ENCODE peak calls at places on chromosomes 1 and 21, in eight cellular contexts. S is uterus; B is AG04450; G is adrenal gland; E is right atrium auricular region; D is cardiac muscle cell; J is CD8-positive, alpha-beta memory T cell; Y is prostate gland. C is an unnamed sample.
A peak's percentile ranks its signal among the peaks of the same experiment; 100 is the strongest.

GRCh38 chr1:67748630-67749029 is 63.6 kb downstream of the GADD45A start:
- DNase-seq in S (no peak), B (no peak), D (peak; percentile 83), J (no peak), G (no peak), Y (no peak), E (no peak), C (no peak)

GRCh38 chr1:22824975-22825374 is 114.3 kb downstream of the EPHB2 start:
- DNase-seq in B (no peak), G (no peak), D (no peak), J (no peak), Y (no peak), S (no peak), E (no peak), C (no peak)

GRCh38 chr1:205791568-205792180 is 16.4 kb upstream of the RAB29 start:
- DNase-seq in Y (peak; percentile 61), E (no peak), J (peak; percentile 38), S (peak; percentile 65), G (peak; percentile 88), B (no peak), D (peak; percentile 64), C (peak; percentile 76)

GRCh38 chr1:87744763-87745162 is 416.1 kb downstream of the LMO4 start:
- DNase-seq in G (no peak), S (no peak), B (no peak), E (no peak), D (no peak), J (no peak), Y (no peak), C (no peak)

GRCh38 chr1:43358121-43358745 is 548 bp upstream of the CDC20 start:
- DNase-seq in S (no peak), G (no peak), D (no peak), J (no peak), Y (no peak), B (no peak), E (no peak), C (no peak)

GRCh38 chr1:66296901-66297300 is 237.1 kb upstream of the SGIP1 start:
- DNase-seq in J (no peak), E (no peak), B (no peak), Y (no peak), S (no peak), D (peak; percentile 42), G (no peak), C (no peak)

GRCh38 chr1:19009882-19010321 is 53.4 kb upstream of the IFFO2 start:
- DNase-seq in B (peak; percentile 55), Y (no peak), E (no peak), G (peak; percentile 71), S (no peak), D (peak; percentile 65), J (no peak), C (peak; percentile 80)

GRCh38 chr1:8439015-8439702 is 121.2 kb downstream of the SLC45A1 start:
- DNase-seq in D (peak; percentile 91), S (peak; percentile 80), G (peak; percentile 87), E (peak; percentile 86), Y (peak; percentile 69), B (peak; percentile 62), J (no peak), C (peak; percentile 80)

GRCh38 chr1:16055613-16056520 is 12.3 kb downstream of the CLCNKB start:
- DNase-seq in Y (peak; percentile 79), J (peak; percentile 72), E (peak; percentile 85), S (peak; percentile 85), D (peak; percentile 79), B (peak; percentile 15), G (peak; percentile 95), C (peak; percentile 90)

GRCh38 chr1:36948606-36949005 is 85.7 kb downstream of the GRIK3 start:
- DNase-seq in S (no peak), B (no peak), Y (no peak), D (no peak), G (no peak), E (no peak), J (no peak), C (no peak)

GRCh38 chr21:18168108-18168507 is 76.5 kb upstream of the CHODL start:
- DNase-seq in J (no peak), E (no peak), D (no peak), Y (no peak), B (no peak), S (no peak), G (no peak), C (no peak)

GRCh38 chr1:223831755-223832636 is 13.8 kb downstream of the TP53BP2 start:
- DNase-seq in D (peak; percentile 80), G (no peak), E (no peak), Y (no peak), S (no peak), B (no peak), J (no peak), C (no peak)

GRCh38 chr1:91548382-91549040 is 47.9 kb downstream of the CDC7 start:
- DNase-seq in Y (no peak), D (peak; percentile 33), B (no peak), J (no peak), E (no peak), G (no peak), S (no peak), C (no peak)

GRCh38 chr1:5423109-5423508 is 569.1 kb downstream of the NPHP4 start:
- DNase-seq in B (no peak), Y (no peak), E (no peak), D (no peak), J (peak; percentile 7), S (no peak), G (no peak), C (peak; percentile 47)

GRCh38 chr1:41382531-41383090 is 21.4 kb downstream of the FOXO6 start:
- DNase-seq in B (no peak), D (peak; percentile 59), J (no peak), E (peak; percentile 63), G (no peak), S (peak; percentile 79), Y (peak; percentile 52), C (no peak)

GRCh38 chr1:11180342-11180744 is 8.8 kb upstream of the ANGPTL7 start:
- DNase-seq in Y (no peak), E (no peak), G (no peak), D (peak; percentile 53), B (no peak), S (no peak), J (no peak), C (no peak)

GRCh38 chr1:39204441-39205081 is at the start of gene MACF1:
- DNase-seq in J (no peak), S (peak; percentile 78), G (peak; percentile 86), B (peak; percentile 85), D (peak; percentile 98), E (peak; percentile 86), Y (peak; percentile 24), C (peak; percentile 74)

GRCh38 chr1:231216515-231216914 is 24.5 kb upstream of the GNPAT start:
- DNase-seq in D (no peak), E (no peak), B (no peak), G (no peak), S (no peak), Y (no peak), J (no peak), C (peak; percentile 36)

GRCh38 chr21:34962586-34963222 is 86.4 kb downstream of the RUNX1 start:
- DNase-seq in J (no peak), S (no peak), G (no peak), D (no peak), B (no peak), Y (no peak), E (no peak), C (no peak)
- H3K27ac ChIP-seq in J (no peak overlapping the region), S (no peak overlapping the region), G (no peak overlapping the region), D (no peak overlapping the region), B (no peak overlapping the region), Y (no peak overlapping the region), E (no peak overlapping the region), C (no peak overlapping the region)

GRCh38 chr1:173555651-173556305 is 47.1 kb downstream of the SLC9C2 start:
- DNase-seq in G (no peak), J (no peak), E (no peak), S (no peak), D (no peak), B (no peak), Y (no peak), C (no peak)

GRCh38 chr1:173549813-173550212 is 53.1 kb downstream of the SLC9C2 start:
- DNase-seq in S (no peak), G (no peak), Y (no peak), E (no peak), D (no peak), B (no peak), J (no peak), C (no peak)

GRCh38 chr1:173554541-173555250 is 48.2 kb downstream of the SLC9C2 start:
- DNase-seq in D (no peak), Y (no peak), E (no peak), B (no peak), G (no peak), S (no peak), J (no peak), C (no peak)

GRCh38 chr1:173554089-173554488 is 48.8 kb downstream of the SLC9C2 start:
- DNase-seq in J (no peak), Y (no peak), D (no peak), B (no peak), S (no peak), E (no peak), G (no peak), C (no peak)

GRCh38 chr1:173551699-173552098 is 51.2 kb downstream of the SLC9C2 start:
- DNase-seq in D (no peak), S (no peak), B (no peak), E (no peak), G (no peak), J (no peak), Y (no peak), C (no peak)
- H3K27ac ChIP-seq in D (no peak overlapping the region), S (no peak overlapping the region), B (no peak overlapping the region), E (no peak overlapping the region), G (no peak overlapping the region), J (no peak overlapping the region), Y (no peak overlapping the region), C (no peak overlapping the region)

DNA sequence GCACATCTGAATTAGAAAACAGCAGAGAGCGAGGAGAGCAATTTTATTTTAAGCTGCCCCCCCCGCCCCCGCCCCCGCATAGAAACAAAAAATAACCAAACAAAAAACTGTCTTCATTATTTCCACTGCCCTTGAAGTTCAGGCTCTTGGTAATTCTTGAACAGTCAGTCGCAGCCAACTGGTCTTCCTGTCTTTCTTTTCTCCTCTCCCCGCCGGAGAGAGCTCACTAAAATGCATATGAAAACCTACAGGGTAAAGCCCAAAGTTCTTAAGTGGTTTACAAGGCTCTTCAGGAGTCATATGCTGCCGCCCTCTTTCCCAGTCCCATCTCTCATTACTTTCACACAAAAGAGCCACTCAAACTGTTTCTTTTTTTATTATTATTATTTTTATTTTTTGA is 1.1 kb upstream of the ANKRD35 start:
- DNase-seq in G (no peak), E (no peak), J (no peak), Y (no peak), D (no peak), B (no peak), S (no peak), C (no peak)
- H3K27ac ChIP-seq in G (no peak overlapping the region), E (peak overlapping the region; percentile 48), J (no peak overlapping the region), Y (no peak overlapping the region), D (no peak overlapping the region), B (no peak overlapping the region), S (peak overlapping the region; percentile 62), C (no peak overlapping the region)

DNA sequence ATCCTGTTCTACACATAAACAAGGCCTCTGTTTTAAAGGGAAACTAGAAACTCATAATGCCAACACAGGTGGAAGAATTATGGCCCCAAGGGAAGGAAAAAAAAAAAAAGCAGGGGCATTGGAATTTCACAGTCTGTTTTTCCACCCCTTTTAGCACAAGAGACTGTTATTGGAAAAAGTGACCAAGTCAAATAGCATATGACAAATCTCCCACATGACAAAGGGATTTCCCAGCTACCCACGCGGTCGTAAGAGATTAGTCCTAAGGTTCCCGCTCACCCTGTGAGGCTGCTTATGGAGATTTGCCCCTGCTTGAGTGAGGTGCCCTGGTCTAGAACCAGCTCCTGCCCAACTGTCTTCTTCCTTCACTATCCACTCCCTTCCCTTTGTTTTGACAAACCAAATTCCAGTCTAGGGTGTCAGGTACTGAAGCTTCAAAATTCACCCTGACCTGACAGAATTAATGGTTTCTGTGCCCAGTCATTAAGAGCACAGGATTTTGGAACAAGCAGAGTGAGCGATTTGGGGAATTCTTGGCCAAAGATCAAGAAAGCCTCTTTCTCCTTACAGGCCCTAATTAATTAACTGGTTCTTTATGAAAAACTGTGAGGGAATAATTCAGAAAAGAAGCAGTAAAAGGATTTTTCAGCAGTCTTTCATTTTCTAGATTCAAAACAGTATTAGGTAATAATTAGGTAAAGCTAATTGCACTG is 107.3 kb downstream of the NMNAT2 start:
- DNase-seq in Y (no peak), J (no peak), G (no peak), S (no peak), D (no peak), B (no peak), E (peak; percentile 59), C (peak; percentile 45)
- H3K27ac ChIP-seq in Y (no peak overlapping the region), J (no peak overlapping the region), G (no peak overlapping the region), S (peak overlapping the region; percentile 87), D (no peak overlapping the region), B (no peak overlapping the region), E (peak overlapping the region; percentile 65), C (no peak overlapping the region)